ENCODE peak calls at places on chromosomes 5 and 9, in four cellular contexts. D is WTC11, P is HepG2, Q is GM12878. J is an unnamed sample.

GRCh38 chr5:24817966-24818365 is 173.2 kb upstream of the CDH10 start:
- DNase-seq in D (no peak), Q (no peak), P (no peak), J (no peak)

GRCh38 chr9:72139233-72139632 is 10.0 kb upstream of the GDA start:
- DNase-seq in Q (no peak), D (no peak), P (no peak), J (no peak)

GRCh38 chr9:121739971-121740370 is 88.5 kb downstream of the DAB2IP start:
- DNase-seq in P (no peak), D (no peak), Q (no peak), J (no peak)

GRCh38 chr5:35799751-35800150 is 56.9 kb upstream of the IL7R start:
- DNase-seq in D (no peak), Q (no peak), P (no peak), J (no peak)

GRCh38 chr9:121972501-121972981 is 120.6 kb downstream of the TTLL11 start:
- DNase-seq in Q (peak), D (no peak), P (no peak), J (no peak)

GRCh38 chr9:91809581-91810285 is 140.3 kb downstream of the ROR2 start:
- DNase-seq in D (no peak), P (no peak), Q (no peak), J (no peak)

GRCh38 chr9:98908897-98909634 is 34.6 kb upstream of the COL15A1 start:
- DNase-seq in D (no peak), Q (no peak), P (no peak), J (no peak)

GRCh38 chr5:126004636-126005035 is 418.6 kb upstream of the GRAMD2B start:
- DNase-seq in Q (no peak), D (no peak), P (no peak), J (no peak)

GRCh38 chr9:91116226-91116625 is 245.5 kb downstream of the AUH start:
- DNase-seq in D (no peak), P (no peak), Q (no peak), J (no peak)

GRCh38 chr9:93299418-93300174 is 115.7 kb downstream of the WNK2 start:
- DNase-seq in D (no peak), Q (no peak), P (peak), J (peak)

GRCh38 chr9:86714976-86715375 is 232.3 kb downstream of the GAS1 start:
- DNase-seq in P (no peak), Q (no peak), D (no peak), J (no peak)

GRCh38 chr9:4741365-4742031 is 496 bp upstream of the AK3 start:
- DNase-seq in D (peak), P (peak), Q (no peak), J (peak)

GRCh38 chr9:37692622-37693221 is 42.0 kb downstream of the FRMPD1 start:
- DNase-seq in P (no peak), Q (no peak), D (no peak), J (no peak)

GRCh38 chr9:33024126-33024965 is 727 bp upstream of the DNAJA1 start:
- DNase-seq in D (no peak), Q (no peak), P (peak), J (peak)

GRCh38 chr9:75299324-75299723 is 211.0 kb downstream of the OSTF1 start:
- DNase-seq in Q (no peak), D (no peak), P (peak), J (no peak)

GRCh38 chr9:115969096-115969495 is 184.5 kb upstream of the PAPPA start:
- DNase-seq in D (no peak), P (no peak), Q (no peak), J (no peak)

GRCh38 chr5:72465601-72466563 is 41.3 kb downstream of the ZNF366 start:
- DNase-seq in P (no peak), D (no peak), Q (peak), J (no peak)

GRCh38 chr5:15021286-15022046 is 149.9 kb upstream of the ANKH start:
- DNase-seq in D (no peak), Q (no peak), P (no peak), J (no peak)

GRCh38 chr9:4048441-4048840 is 251.4 kb downstream of the GLIS3 start:
- DNase-seq in Q (no peak), P (no peak), D (no peak), J (no peak)

GRCh38 chr9:138098116-138098907 is 220.7 kb downstream of the CACNA1B start:
- DNase-seq in P (no peak), D (no peak), Q (no peak), J (no peak)

GRCh38 chr5:39201795-39202593 is 17.4 kb downstream of the FYB1 start:
- DNase-seq in Q (no peak), D (no peak), P (no peak), J (no peak)

GRCh38 chr5:87751801-87752200 is 339.1 kb upstream of the CCNH start:
- DNase-seq in D (no peak), P (no peak), Q (no peak), J (no peak)

GRCh38 chr5:163478126-163478981 is 17.9 kb downstream of the HMMR start:
- DNase-seq in Q (no peak), P (no peak), D (no peak), J (no peak)

GRCh38 chr5:89417515-89417914 is 534.5 kb upstream of the MEF2C start:
- DNase-seq in Q (no peak), D (no peak), P (no peak), J (no peak)

GRCh38 chr9:107480386-107480789 is 9.2 kb downstream of the KLF4 start:
- DNase-seq in Q (no peak), P (no peak), D (no peak), J (peak)

GRCh38 chr9:135504262-135505229 is 4.1 kb downstream of the MRPS2 start:
- DNase-seq in D (peak), Q (no peak), P (peak), J (peak)

GRCh38 chr5:142304013-142304701 is 20.7 kb downstream of the SPRY4 start:
- DNase-seq in Q (no peak), P (no peak), D (no peak), J (no peak)

GRCh38 chr5:150350524-150351344 is 6.8 kb upstream of the TCOF1 start:
- DNase-seq in P (peak), Q (peak), D (peak), J (peak)

GRCh38 chr5:142013734-142014495 is 1.1 kb upstream of the GNPDA1 start:
- DNase-seq in D (no peak), P (peak), Q (no peak), J (no peak)

DNA sequence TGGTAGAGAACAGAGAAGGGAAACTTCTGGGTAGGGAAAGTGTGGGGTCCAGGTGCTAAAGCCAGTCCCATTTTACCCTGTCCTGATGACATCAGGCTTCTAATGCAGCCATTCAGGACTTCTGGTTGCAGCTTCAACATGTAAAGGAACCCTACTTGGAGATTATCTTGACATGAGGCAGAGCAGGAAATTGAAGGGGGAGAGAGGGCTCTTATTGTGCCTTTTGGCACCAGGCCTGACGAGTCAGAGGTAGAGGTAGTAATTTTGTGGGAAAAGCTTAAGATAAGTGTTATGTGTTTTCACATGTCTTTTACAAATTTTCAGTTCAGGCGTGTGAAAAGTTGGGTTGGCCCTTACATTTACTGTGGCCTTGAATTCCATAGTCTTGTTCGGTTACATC is 102.4 kb upstream of the APC start:
- DNase-seq in Q (no peak), P (no peak), D (no peak), J (no peak)
- TF ChIP-seq USF2 in Q (no peak), P (no peak), D (no peak), J (no peak)

GRCh38 chr9:133476941-133477340 is 2.0 kb downstream of the SLC2A6 start:
- DNase-seq in Q (no peak), D (no peak), P (no peak), J (no peak)

GRCh38 chr9:133476531-133476930 is 2.4 kb downstream of the SLC2A6 start:
- DNase-seq in Q (no peak), P (no peak), D (no peak), J (no peak)

GRCh38 chr9:133477461-133477860 is 1.4 kb downstream of the SLC2A6 start:
- DNase-seq in Q (no peak), P (no peak), D (no peak), J (no peak)

GRCh38 chr9:133478851-133479711 is at the start of gene SLC2A6:
- DNase-seq in D (peak), Q (no peak), P (peak), J (peak)

DNA sequence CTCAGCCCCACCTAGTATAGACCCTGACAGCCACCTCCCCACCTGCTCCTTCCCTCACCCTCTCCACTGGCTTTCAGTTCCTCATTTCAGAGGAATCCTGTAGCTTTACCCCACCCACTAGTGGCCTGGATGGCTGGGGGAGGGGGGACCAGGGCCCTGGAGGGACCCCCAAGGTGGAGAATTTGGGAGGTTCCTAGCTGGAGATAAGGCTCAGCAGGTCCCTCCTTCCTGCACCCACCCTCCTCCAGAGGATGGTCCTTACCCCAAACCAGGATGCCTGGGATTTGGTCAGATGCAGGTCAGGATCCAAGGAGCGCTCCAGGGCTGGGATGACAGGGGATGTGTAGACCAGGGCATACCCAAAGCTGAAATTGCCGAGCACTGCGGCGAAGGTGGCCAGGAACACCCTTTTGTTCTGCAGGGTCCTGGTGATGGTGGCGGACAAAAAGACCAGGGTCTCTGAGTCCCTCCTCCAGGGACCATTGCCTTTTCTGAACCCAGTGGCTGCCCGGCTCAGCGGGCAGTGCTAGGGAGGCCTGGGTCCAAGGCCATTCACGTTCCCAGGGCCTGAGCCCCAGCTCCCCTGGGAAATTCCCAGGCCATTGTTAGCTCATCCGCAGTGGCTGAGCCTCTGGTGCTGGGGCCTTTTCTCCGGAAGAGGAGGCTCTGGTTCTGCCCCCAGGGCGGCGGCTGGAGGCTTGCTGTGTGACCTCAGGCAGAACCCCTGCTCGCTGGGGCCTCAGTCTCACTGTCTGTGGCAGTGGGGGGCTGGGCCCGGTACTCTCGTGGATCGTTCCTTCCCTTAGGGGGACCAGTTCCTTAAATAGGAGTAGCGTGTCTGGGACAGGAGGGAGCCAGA is 678 bp downstream of the SLC2A6 start:
- DNase-seq in D (no peak), P (peak), Q (no peak), J (no peak)
- TF ChIP-seq CREM in D (no peak), P (no peak), Q (peak), J (no peak)

GRCh38 chr5:160395111-160395510 is 4.7 kb downstream of the FAM200C start:
- DNase-seq in Q (no peak), P (no peak), D (no peak), J (no peak)

GRCh38 chr5:160387445-160387844 is 12.4 kb downstream of the FAM200C start:
- DNase-seq in D (no peak), Q (no peak), P (no peak), J (no peak)

GRCh38 chr5:160385496-160385895 is 14.4 kb downstream of the FAM200C start:
- DNase-seq in Q (no peak), P (no peak), D (no peak), J (no peak)

DNA sequence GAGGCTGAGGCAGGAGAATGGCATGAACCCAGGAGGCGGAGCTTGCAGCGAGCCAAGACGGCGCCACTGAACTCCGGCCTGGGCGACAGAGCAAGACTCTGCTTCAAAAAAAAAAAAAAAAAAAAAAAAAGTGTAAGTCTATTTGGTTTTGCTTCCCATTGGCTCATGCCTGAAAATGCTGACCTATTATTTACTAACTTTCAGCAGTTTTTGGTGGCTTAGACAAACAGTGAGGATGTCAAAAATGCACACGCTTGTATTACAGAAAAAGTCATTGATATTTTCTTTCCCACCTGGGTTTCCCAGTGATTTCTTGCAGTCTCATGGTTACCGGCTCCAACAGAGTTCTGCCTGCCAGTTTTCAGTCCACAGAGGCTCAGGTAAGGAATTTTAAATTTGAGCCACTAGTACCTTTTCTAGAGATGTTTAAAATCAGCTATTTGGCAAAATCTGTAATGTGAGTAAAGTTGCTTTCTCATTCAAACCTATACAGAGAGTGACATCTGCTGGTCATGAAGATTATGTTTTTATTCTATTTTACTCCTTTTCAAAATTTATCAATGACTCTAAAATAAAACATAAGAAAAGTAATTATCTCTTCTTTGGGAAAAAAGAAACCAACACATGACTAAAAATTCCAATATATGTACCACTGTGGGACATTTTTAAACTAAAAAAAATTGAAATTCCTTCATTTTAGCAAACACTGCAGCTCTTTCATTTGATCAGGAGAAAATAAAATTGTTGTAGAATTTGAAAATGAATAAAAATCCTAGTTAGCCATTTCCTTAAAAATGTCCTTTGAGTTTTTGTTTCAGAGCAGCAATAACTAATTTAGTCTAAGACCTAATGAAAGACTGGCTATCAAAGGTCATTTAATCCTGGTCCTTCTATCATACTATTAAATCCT is 8.8 kb downstream of the FAM200C start:
- DNase-seq in Q (no peak), D (no peak), P (peak), J (no peak)
- TF ChIP-seq USF2 in Q (no peak), D (no peak), P (no peak), J (no peak)

GRCh38 chr9:109117856-109118801 is 1.6 kb downstream of the TMEM245 start:
- DNase-seq in Q (no peak), P (peak), D (no peak), J (peak)
- TF ChIP-seq CREM in Q (no peak), P (no peak), D (no peak), J (no peak)

DNA sequence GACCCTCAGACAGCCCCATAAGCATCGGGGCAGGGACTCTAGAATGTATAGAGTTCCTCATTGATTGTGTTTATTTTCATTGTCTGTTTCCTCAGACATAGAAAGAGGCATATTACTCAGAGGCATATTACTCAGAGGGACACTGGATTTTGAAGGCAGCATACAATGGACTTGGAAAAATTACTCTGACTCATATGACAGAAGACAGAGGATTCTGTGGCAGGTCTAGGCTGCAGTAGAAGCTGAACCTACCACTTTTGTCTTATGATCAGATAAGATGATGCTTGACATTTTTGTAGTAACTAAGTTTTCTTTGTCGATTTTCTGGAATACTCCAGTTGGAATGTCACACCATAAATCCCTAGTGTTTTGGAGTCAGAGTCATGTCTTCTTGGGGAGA is 105.2 kb downstream of the ST8SIA4 start:
- DNase-seq in D (no peak), Q (no peak), P (no peak), J (no peak)
- TF ChIP-seq USF2 in D (no peak), Q (no peak), P (no peak), J (no peak)

DNA sequence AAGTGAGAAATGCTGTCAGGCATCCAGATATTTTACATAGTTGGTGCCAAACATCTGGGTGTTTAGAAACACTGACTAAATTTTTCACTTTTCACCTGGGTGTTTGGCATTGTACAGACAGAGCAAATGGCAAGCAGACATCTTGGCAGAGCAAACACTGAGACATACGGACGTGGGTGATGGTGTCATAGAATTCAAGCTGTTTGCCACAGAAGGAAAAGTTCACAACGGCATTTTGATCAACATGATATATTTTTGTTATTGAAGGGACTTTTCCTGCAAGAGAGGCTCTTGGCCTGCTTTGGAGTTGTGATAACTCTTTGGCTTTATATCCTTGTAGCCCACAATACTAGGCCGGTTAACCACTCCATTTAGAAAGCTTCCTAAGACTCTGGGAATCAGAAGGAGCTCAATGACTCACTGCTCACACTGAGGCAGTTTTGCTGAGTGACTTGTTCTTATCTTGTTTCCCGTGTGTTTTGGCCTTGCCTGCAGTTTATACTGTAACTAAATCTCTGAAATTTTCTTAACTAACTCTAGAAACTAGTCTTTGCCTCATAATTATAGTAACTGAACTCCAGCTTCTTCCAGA is 1038.3 kb downstream of the TLE1 start:
- DNase-seq in Q (no peak), D (no peak), P (no peak), J (no peak)
- TF ChIP-seq CREM in Q (no peak), D (no peak), P (no peak), J (no peak)

GRCh38 chr5:172162348-172162747 is 25.7 kb downstream of the STK10 start:
- DNase-seq in Q (no peak), P (peak), D (no peak), J (no peak)
- TF ChIP-seq USF2 in Q (no peak), P (no peak), D (no peak), J (no peak)

GRCh38 chr5:102796014-102796413 is 40.9 kb downstream of the PAM start:
- DNase-seq in D (no peak), P (peak), Q (no peak), J (no peak)
- TF ChIP-seq CREM in D (no peak), P (no peak), Q (no peak), J (no peak)

GRCh38 chr5:75054110-75054930 is 2.0 kb upstream of the GCNT4 start:
- DNase-seq in P (no peak), D (peak), Q (no peak), J (no peak)
- TF ChIP-seq USF2 in P (no peak), D (peak), Q (no peak), J (no peak)

DNA sequence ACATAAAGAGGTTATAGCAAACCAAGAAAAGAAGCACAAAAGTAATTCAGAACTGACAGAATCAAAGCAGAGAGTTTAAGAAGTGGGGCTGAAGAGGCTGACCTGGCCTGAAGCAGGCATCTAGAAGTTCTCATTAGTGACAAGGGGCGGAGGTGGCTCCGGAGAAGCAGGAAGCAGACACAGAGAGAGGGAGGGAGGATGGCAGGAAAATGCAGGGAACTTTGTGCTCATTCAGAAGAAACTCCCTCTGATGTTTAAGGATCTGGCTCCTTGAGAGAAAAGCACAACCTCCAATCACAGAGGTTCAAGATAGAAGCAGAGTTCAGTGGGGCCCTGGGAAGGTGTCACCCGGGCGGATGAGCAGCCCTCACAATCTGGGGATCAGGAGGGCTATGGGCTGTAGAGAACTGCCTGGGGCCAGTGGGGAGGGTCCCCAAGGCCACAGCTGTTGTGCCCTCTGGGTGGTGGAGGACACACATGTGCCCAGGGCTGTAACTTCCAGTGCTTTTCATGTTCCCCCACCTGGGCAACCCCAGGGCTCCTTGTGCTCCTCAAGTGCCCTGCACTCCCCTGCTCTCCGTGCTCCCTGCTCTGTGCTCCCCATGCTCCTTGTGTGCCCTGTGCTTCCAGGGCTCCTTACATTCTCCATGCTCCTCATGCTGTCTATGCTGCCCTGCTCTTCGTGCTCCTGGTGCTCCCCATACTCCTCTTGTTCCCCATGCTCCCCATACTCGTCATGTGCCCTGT is 51.4 kb downstream of the TRIP13 start:
- DNase-seq in Q (no peak), D (no peak), P (no peak), J (no peak)
- TF ChIP-seq CREM in Q (no peak), D (no peak), P (no peak), J (no peak)